ENCODE peak calls at places on chromosomes 12 and 14, in ten cellular contexts. X is AG20443; H is body of pancreas; D is T-helper 1 cell; F is non-pigmented ciliary epithelial cell; Y is germinal center; I is ELR; T is Jurkat, Clone E6-1; B is activated T-cell treated with anti-CD3 and anti-CD28 coated beads, Interleukin-2, amount 50 U/mL, for 48 hours; C is activated naive CD4-positive, alpha-beta T cell treated with Interleukin-2 at 50 U/mL for 16 hours. U is an unnamed sample.

GRCh38 chr14:87888136-87888999 is 104.6 kb downstream of the GALC start:
- DNase-seq in X (peak), H (no peak), D (no peak), F (no peak), Y (peak), I (peak), T (peak), B (peak), C (no peak), U (peak)

GRCh38 chr12:101809208-101809607 is 21.6 kb downstream of the GNPTAB start:
- DNase-seq in X (no peak), H (no peak), D (no peak), F (no peak), Y (no peak), I (no peak), T (no peak), B (no peak), C (no peak), U (no peak)

GRCh38 chr14:71399057-71399487 is 491.8 kb downstream of the PCNX1 start:
- DNase-seq in X (no peak), H (peak), D (no peak), F (no peak), Y (peak), I (no peak), T (no peak), B (no peak), C (no peak), U (peak)

GRCh38 chr12:52519826-52520662 is at the start of gene KRT5:
- DNase-seq in X (no peak), H (no peak), D (no peak), F (no peak), Y (no peak), I (no peak), T (no peak), B (no peak), C (no peak), U (no peak)

GRCh38 chr14:96727076-96727475 is 70.1 kb upstream of the VRK1 start:
- DNase-seq in X (no peak), H (no peak), D (no peak), F (no peak), Y (no peak), I (no peak), T (no peak), B (no peak), C (no peak), U (no peak)

GRCh38 chr12:116714175-116714574 is 23.7 kb downstream of the SPRING1 start:
- DNase-seq in X (no peak), H (no peak), D (no peak), F (no peak), Y (no peak), I (no peak), T (no peak), B (no peak), C (no peak), U (no peak)

GRCh38 chr14:99300190-99300589 is 28.2 kb upstream of the BCL11B start:
- DNase-seq in X (no peak), H (no peak), D (no peak), F (no peak), Y (no peak), I (no peak), T (no peak), B (no peak), C (no peak), U (no peak)

GRCh38 chr14:61238611-61239010 is 42.5 kb downstream of the TMEM30B start:
- DNase-seq in X (no peak), H (no peak), D (no peak), F (no peak), Y (no peak), I (no peak), T (no peak), B (no peak), C (no peak), U (no peak)

GRCh38 chr14:63727231-63727735 is 582 bp downstream of the SGPP1 start:
- DNase-seq in X (peak), H (peak), D (no peak), F (no peak), Y (no peak), I (peak), T (no peak), B (no peak), C (peak), U (peak)

GRCh38 chr14:76987956-76988520 is 40.5 kb downstream of the IRF2BPL start:
- DNase-seq in X (no peak), H (no peak), D (no peak), F (no peak), Y (no peak), I (no peak), T (no peak), B (no peak), C (no peak), U (no peak)

GRCh38 chr14:53963491-53964227 is 7.0 kb upstream of the BMP4 start:
- DNase-seq in X (peak), H (peak), D (no peak), F (no peak), Y (no peak), I (peak), T (no peak), B (no peak), C (no peak), U (no peak)

GRCh38 chr12:116881325-116881866 is at the start of gene HRK:
- DNase-seq in X (no peak), H (peak), D (no peak), F (no peak), Y (no peak), I (no peak), T (no peak), B (no peak), C (no peak), U (peak)

GRCh38 chr12:109795023-109795422 is 38.2 kb downstream of the TRPV4 start:
- DNase-seq in X (peak), H (no peak), D (no peak), F (no peak), Y (no peak), I (peak), T (no peak), B (no peak), C (no peak), U (no peak)

GRCh38 chr14:79598339-79598738 is 613.0 kb downstream of the DIO2 start:
- DNase-seq in X (peak), H (no peak), D (no peak), F (no peak), Y (no peak), I (peak), T (no peak), B (no peak), C (no peak), U (no peak)

GRCh38 chr12:66188584-66189475 is at the start of gene IRAK3:
- DNase-seq in X (peak), H (peak), D (no peak), F (no peak), Y (peak), I (peak), T (no peak), B (peak), C (peak), U (no peak)

GRCh38 chr14:77761205-77761931 is 412 bp upstream of the SNW1 start:
- DNase-seq in X (peak), H (peak), D (no peak), F (peak), Y (peak), I (peak), T (no peak), B (peak), C (no peak), U (no peak)

GRCh38 chr12:23731493-23731892 is 218.0 kb downstream of the SOX5 start:
- DNase-seq in X (no peak), H (no peak), D (no peak), F (no peak), Y (no peak), I (no peak), T (no peak), B (no peak), C (no peak), U (no peak)

GRCh38 chr12:68223067-68223747 is 2.4 kb downstream of the IL26 start:
- DNase-seq in X (peak), H (peak), D (peak), F (peak), Y (peak), I (peak), T (peak), B (peak), C (peak), U (peak)

GRCh38 chr14:106605548-106606448 is 1079.4 kb downstream of the TMEM121 start:
- DNase-seq in X (no peak), H (peak), D (peak), F (no peak), Y (peak), I (no peak), T (peak), B (peak), C (peak), U (peak)

GRCh38 chr12:21428241-21428640 is 9.2 kb upstream of the PYROXD1 start:
- DNase-seq in X (peak), H (no peak), D (no peak), F (peak), Y (no peak), I (peak), T (no peak), B (no peak), C (no peak), U (no peak)

GRCh38 chr12:48651681-48652080 is 30.4 kb downstream of the KANSL2 start:
- DNase-seq in X (no peak), H (no peak), D (no peak), F (no peak), Y (no peak), I (no peak), T (no peak), B (no peak), C (no peak), U (no peak)

GRCh38 chr14:69044965-69045555 is 66.0 kb upstream of the ACTN1 start:
- DNase-seq in X (no peak), H (no peak), D (no peak), F (no peak), Y (no peak), I (no peak), T (no peak), B (no peak), C (no peak), U (no peak)